ENCODE peak calls at places on chromosome 14, in five cellular contexts. W, T, J, X and E are unnamed samples.

GRCh38 chr14:26363689-26364088 is 234.1 kb downstream of the NOVA1 start:
- ATAC-seq in W (no peak), J (no peak), X (no peak), T (no peak), E (no peak)

GRCh38 chr14:90368946-90369721 is 27.7 kb upstream of the CALM1 start:
- ATAC-seq in W (no peak), X (no peak), J (peak), T (no peak), E (no peak)

GRCh38 chr14:93759781-93760307 is 28.4 kb downstream of the PRIMA1 start:
- ATAC-seq in X (no peak), W (no peak), T (peak), J (no peak), E (no peak)

GRCh38 chr14:23183076-23183475 is 384 bp downstream of the SLC7A8 start:
- ATAC-seq in X (no peak), W (no peak), J (peak), T (peak), E (no peak)

GRCh38 chr14:102917056-102917385 is 5.4 kb upstream of the AMN start:
- ATAC-seq in X (no peak), T (no peak), J (no peak), W (peak), E (peak)

GRCh38 chr14:69183735-69184134 is 7.6 kb upstream of the EXD2 start:
- ATAC-seq in X (no peak), W (no peak), J (no peak), T (no peak), E (no peak)

GRCh38 chr14:68278568-68279436 is 459.2 kb downstream of the RAD51B start:
- ATAC-seq in W (no peak), X (no peak), J (peak), T (no peak), E (no peak)

GRCh38 chr14:102803139-102803538 is 25.9 kb downstream of the TRAF3 start:
- ATAC-seq in W (no peak), J (no peak), X (no peak), T (no peak), E (no peak)

GRCh38 chr14:80404413-80404812 is 193.1 kb upstream of the DIO2 start:
- ATAC-seq in X (no peak), J (no peak), T (no peak), W (no peak), E (no peak)

GRCh38 chr14:32189806-32190205 is 12.0 kb upstream of the RNU6-7 start:
- ATAC-seq in J (no peak), W (no peak), X (no peak), T (no peak), E (no peak)

GRCh38 chr14:52025310-52025709 is 36.0 kb downstream of the RTRAF start:
- ATAC-seq in J (peak), T (peak), W (no peak), X (no peak), E (no peak)

GRCh38 chr14:63928744-63929174 is 76.0 kb downstream of the SYNE2 start:
- ATAC-seq in W (no peak), J (no peak), T (no peak), X (no peak), E (no peak)

GRCh38 chr14:71687115-71687836 is 245.0 kb upstream of the RGS6 start:
- ATAC-seq in X (no peak), W (no peak), T (peak), J (no peak), E (no peak)

GRCh38 chr14:76305474-76305826 is 70.5 kb upstream of the ESRRB start:
- ATAC-seq in J (peak), W (no peak), T (no peak), X (no peak), E (no peak)

GRCh38 chr14:29755311-29756052 is 172.2 kb downstream of the PRKD1 start:
- ATAC-seq in J (peak), T (no peak), W (no peak), X (no peak), E (no peak)

GRCh38 chr14:50541159-50541567 is 8.8 kb upstream of the MAP4K5 start:
- ATAC-seq in J (no peak), T (no peak), W (peak), X (no peak), E (peak)

GRCh38 chr14:106039400-106039799 is 513.0 kb downstream of the TMEM121 start:
- ATAC-seq in X (peak), W (peak), J (no peak), T (no peak), E (peak)

GRCh38 chr14:95254356-95254755 is 65.4 kb downstream of the CLMN start:
- ATAC-seq in J (no peak), X (no peak), T (no peak), W (no peak), E (no peak)

GRCh38 chr14:61218765-61219164 is 62.4 kb downstream of the TMEM30B start:
- ATAC-seq in T (peak), W (no peak), X (no peak), J (no peak), E (no peak)

GRCh38 chr14:22524784-22525161 is 64.3 kb downstream of the DAD1 start:
- ATAC-seq in W (peak), T (no peak), J (no peak), X (no peak), E (peak)

GRCh38 chr14:101477648-101478047 is 83.6 kb upstream of the DIO3 start:
- ATAC-seq in J (no peak), X (no peak), W (no peak), T (no peak), E (peak)

GRCh38 chr14:56172571-56172971 is 54.4 kb downstream of the PELI2 start:
- ATAC-seq in W (no peak), J (peak), X (peak), T (no peak), E (no peak)